ENCODE peak calls at places on chromosomes 7 and 10, in four cellular contexts. Q is heart right ventricle, R is fibroblast of lung, V is uterus. B is an unnamed sample.

GRCh38 chr7:150897502-150898474 is 45.5 kb downstream of the AOC1 start:
- DNase-seq in Q (no peak), R (no peak), V (no peak), B (no peak)

GRCh38 chr10:52332815-52333214 is 18.7 kb downstream of the DKK1 start:
- DNase-seq in Q (no peak), R (no peak), V (no peak), B (no peak)

GRCh38 chr7:20797174-20798080 is 10.7 kb upstream of the SP8 start:
- DNase-seq in Q (no peak), R (no peak), V (no peak), B (no peak)

GRCh38 chr7:149772236-149772820 is 1.1 kb downstream of the ZNF467 start:
- DNase-seq in Q (peak), R (no peak), V (peak), B (no peak)

GRCh38 chr7:89200758-89201157 is 405.2 kb upstream of the TEX47 start:
- DNase-seq in Q (no peak), R (no peak), V (no peak), B (no peak)

GRCh38 chr7:28078036-28078901 is 102.3 kb downstream of the JAZF1 start:
- DNase-seq in Q (no peak), R (peak), V (peak), B (no peak)

GRCh38 chr10:106571216-106571954 is 593.1 kb downstream of the SORCS1 start:
- DNase-seq in Q (no peak), R (peak), V (no peak), B (no peak)

GRCh38 chr7:81549484-81550016 is 220.3 kb downstream of the HGF start:
- DNase-seq in Q (no peak), R (no peak), V (no peak), B (no peak)

GRCh38 chr7:45978731-45979211 is 57.7 kb upstream of the IGFBP3 start:
- DNase-seq in Q (no peak), R (peak), V (no peak), B (no peak)

GRCh38 chr7:96284838-96285237 is 37.1 kb downstream of the SLC25A13 start:
- DNase-seq in Q (no peak), R (no peak), V (no peak), B (no peak)

GRCh38 chr10:96090463-96090800 is 39.7 kb upstream of the ZNF518A start:
- DNase-seq in Q (peak), R (no peak), V (no peak), B (no peak)

GRCh38 chr10:128839701-128840100 is 627.3 kb upstream of the MGMT start:
- DNase-seq in Q (no peak), R (no peak), V (no peak), B (no peak)

GRCh38 chr7:18494821-18495408 is 634 bp upstream of the HDAC9 start:
- DNase-seq in Q (peak), R (peak), V (peak), B (no peak)

GRCh38 chr7:25831901-25832411 is 320.0 kb upstream of the NFE2L3 start:
- DNase-seq in Q (no peak), R (no peak), V (no peak), B (no peak)

GRCh38 chr10:88270871-88271713 is 312.0 kb downstream of the RNLS start:
- DNase-seq in Q (no peak), R (peak), V (no peak), B (no peak)

GRCh38 chr10:28434063-28434462 is 98.9 kb upstream of the WAC start:
- DNase-seq in Q (no peak), R (no peak), V (no peak), B (no peak)

GRCh38 chr7:24158976-24159375 is 125.0 kb upstream of the NPY start:
- DNase-seq in Q (no peak), R (no peak), V (no peak), B (no peak)

GRCh38 chr7:152564656-152565055 is 111.3 kb downstream of the XRCC2 start:
- DNase-seq in Q (no peak), R (no peak), V (no peak), B (no peak)

GRCh38 chr10:31366703-31367102 is 47.7 kb downstream of the ZEB1 start:
- DNase-seq in Q (no peak), R (no peak), V (no peak), B (no peak)

GRCh38 chr7:34740840-34741239 is 82.8 kb downstream of the NPSR1 start:
- DNase-seq in Q (no peak), R (no peak), V (no peak), B (no peak)

GRCh38 chr10:60652628-60653027 is 125.7 kb upstream of the CDK1 start:
- DNase-seq in Q (no peak), R (no peak), V (no peak), B (no peak)

GRCh38 chr7:101728888-101729883 is 88.2 kb upstream of the CUX1 start:
- DNase-seq in Q (no peak), R (peak), V (no peak), B (no peak)

DNA sequence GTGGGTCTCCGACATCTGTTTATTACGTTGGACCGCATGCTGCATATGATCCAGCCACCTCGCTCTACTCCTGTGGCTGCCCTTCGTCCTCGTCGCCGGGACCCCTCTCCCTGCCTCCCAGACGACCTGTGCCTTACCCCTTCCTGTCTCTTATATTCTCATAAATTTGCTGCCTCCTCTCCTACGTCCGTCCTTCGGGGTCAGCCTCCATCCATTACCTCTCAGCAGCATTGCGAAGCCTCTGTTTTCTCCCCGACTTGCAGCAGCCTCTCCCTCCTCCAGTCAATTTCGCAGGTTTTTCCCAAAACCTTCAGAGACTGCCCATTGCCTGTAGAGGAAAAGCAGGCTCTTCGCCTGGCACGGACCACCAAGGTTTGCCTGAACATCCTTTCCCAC is 39.4 kb upstream of the LEP start:
- DNase-seq in Q (no peak), R (no peak), V (no peak), B (no peak)
- H3K4me3 ChIP-seq in Q (no peak), R (no peak), V (no peak), B (no peak)

DNA sequence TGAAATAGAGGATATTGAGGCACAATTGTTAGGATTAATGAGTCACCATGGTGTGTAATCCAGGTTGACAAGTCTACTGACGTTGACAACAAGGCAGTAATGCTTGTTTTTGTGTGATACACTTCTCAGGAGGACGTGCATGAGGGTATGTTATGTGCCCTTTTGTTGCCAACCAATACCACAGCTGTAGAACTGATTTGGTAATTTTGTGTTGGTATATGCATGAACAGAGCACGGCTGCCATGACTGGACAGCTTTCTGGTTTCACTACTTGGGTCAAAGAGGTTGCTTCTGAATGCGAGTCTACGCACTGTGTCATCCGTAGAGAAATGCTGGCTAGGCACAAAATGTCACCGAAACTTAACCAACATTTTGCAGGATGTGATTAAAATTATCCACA is 32.9 kb downstream of the PHTF2 start:
- DNase-seq in Q (no peak), R (no peak), V (no peak), B (no peak)
- H3K27ac ChIP-seq in Q (no peak), R (no peak), V (no peak), B (no peak)

GRCh38 chr7:4744391-4745264 is 30.8 kb upstream of the AP5Z1 start:
- DNase-seq in Q (peak), R (peak), V (peak), B (peak)
- H3K4me3 ChIP-seq in Q (peak), R (peak), V (peak), B (peak)

GRCh38 chr7:33048257-33048656 is 14.3 kb downstream of the NT5C3A start:
- DNase-seq in Q (no peak), R (no peak), V (no peak), B (no peak)

GRCh38 chr7:33040803-33041516 is 21.6 kb downstream of the NT5C3A start:
- DNase-seq in Q (no peak), R (no peak), V (no peak), B (peak)

GRCh38 chr7:33043434-33043833 is 19.1 kb downstream of the NT5C3A start:
- DNase-seq in Q (no peak), R (no peak), V (no peak), B (no peak)

GRCh38 chr7:33044986-33045385 is 17.6 kb downstream of the NT5C3A start:
- DNase-seq in Q (no peak), R (peak), V (no peak), B (no peak)

GRCh38 chr7:33043875-33044718 is 18.5 kb downstream of the NT5C3A start:
- DNase-seq in Q (no peak), R (no peak), V (no peak), B (no peak)
- H3K27ac ChIP-seq in Q (peak), R (peak), V (peak), B (peak)

DNA sequence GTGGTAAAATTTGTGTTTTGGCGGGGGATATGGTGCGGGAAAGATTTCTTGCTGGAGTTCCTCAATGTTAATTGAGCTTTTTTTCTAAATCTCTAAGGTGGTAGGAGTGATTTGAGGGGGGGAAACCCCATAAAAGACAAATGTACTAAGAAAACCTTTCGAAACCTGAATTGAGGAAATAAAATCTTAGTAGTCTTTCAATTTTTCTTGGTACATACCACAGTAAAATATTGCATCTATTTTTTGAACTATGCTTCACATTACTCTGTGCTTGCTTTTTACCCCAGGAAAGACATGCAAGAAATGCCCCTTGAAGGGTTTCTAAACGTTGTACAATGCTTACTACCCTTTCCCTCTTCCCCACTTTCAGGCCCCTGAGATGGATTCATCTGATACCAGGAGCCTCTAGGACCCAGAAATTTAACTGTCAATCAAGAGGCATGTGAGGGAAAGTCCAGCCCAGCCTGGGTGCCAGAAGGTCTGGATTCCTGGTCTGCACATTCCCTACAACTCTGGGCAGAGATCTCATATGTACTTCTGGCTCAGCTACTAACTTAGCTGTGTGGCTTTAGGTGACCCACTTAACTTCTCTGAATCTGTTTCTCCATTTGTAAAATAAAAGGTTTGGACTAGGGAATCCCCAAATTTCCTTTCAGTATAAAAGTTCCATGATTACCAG is 5.8 kb upstream of the PDCD4 start:
- DNase-seq in Q (no peak), R (no peak), V (no peak), B (no peak)
- H3K4me3 ChIP-seq in Q (no peak), R (no peak), V (no peak), B (no peak)

GRCh38 chr10:35462491-35462934 is 126.2 kb downstream of the CCNY start:
- DNase-seq in Q (no peak), R (no peak), V (no peak), B (no peak)
- H3K27ac ChIP-seq in Q (no peak), R (no peak), V (peak), B (peak)

DNA sequence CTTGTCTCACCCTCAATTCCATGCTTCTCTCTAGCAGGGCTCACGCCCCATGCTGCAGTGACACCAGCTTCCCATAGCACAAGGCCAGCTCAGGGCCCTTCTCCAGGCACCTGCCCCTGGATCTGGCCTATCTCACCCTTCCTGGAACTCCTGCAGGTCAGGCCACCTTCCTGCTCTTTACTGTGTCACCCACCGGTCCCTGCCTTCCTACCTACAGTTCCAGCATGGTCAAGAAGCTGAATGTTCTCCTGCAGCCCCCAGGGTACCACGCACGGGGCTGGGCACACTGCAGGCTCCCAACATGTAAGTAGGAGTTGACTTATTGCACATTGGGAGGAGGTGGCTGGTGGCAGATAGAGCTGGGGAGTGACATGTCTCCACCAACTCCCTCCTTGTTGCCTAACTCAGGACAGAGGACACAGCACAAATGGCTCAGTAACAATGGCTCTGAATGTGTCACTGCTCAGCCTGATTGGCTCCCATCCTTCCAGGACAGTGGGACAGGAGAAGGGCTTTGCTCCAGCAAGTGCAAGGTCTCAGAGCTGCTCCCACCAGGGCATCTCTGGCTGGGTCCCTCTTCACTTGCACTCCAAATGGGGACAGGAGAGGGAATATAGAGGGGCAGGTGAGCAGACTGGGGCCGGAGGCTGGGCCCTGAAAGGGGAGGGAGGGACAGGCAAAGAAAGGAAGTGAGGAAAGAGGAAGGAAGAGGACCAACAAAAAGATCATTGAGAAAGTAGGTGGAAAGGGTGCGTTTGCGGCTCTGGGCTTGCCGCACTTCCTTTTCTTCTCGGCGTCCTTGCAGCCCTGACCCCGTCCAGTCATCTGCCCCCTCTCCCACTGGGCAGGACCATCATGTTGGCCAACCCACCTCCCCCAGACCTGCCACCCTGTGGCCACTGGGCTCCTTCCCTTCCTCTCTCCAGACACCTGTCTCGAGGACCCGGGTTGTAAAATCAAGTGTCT is 14.3 kb downstream of the ITPRIP start:
- DNase-seq in Q (no peak), R (no peak), V (no peak), B (no peak)
- H3K4me3 ChIP-seq in Q (no peak), R (no peak), V (no peak), B (no peak)

GRCh38 chr7:13336227-13336626 is 648.8 kb downstream of the ARL4A start:
- DNase-seq in Q (no peak), R (peak), V (no peak), B (no peak)

GRCh38 chr7:13327669-13328068 is 640.2 kb downstream of the ARL4A start:
- DNase-seq in Q (no peak), R (peak), V (no peak), B (no peak)

DNA sequence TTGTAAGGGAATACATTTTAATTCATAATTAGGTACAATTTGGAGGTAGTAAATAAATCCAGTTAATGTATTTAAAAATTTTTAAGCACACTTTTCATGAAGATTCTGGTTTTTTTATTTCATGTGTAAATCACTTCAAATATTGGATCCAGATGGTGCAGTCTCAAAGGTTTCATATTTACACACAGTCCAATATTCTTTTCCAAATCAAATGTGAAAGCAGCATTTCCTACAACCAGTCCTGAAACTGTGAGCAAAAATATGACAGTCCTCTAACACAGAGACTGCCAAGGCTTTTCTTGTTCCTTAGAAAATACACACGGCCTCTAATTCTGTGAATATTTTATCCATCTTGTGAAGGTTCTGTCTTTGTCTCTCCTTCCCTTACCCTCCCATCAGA is 645.9 kb downstream of the ARL4A start:
- DNase-seq in Q (no peak), R (no peak), V (no peak), B (no peak)
- H3K27ac ChIP-seq in Q (no peak), R (no peak), V (no peak), B (no peak)

DNA sequence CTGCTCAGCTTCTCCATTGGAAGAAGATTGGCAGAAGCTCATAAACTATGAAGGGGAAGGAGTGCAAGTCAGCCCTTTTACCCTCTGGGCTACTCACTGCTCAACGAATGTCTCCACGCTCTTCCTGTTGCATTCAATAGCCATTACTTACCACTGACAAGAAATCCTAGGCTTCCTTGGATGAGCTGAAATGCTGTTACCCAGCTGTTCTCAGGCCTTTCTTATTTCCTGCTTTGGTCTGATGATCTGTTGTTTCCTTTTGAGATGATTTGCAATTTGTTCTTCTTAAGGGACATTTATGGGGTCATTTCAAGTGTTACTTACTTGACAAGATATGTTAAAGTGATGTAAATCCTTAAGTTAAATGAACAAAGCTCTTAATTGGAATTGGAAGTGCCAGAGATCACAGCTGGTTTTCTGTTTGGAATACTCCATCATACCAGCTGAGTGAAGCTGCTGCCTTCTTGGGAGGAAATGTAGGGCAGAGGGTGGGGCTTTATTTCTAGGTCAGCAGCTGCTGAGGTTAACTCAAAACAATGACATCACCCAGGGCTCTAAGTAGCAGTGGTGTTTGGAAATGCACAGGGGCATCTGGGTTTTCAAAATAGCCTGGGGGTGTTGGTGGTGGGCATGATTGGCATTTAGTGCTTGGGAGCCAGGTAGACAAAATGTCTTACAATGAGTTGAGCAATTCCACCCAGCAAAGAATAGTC is 169.9 kb downstream of the PRKCQ start:
- DNase-seq in Q (peak), R (peak), V (no peak), B (peak)
- H3K4me3 ChIP-seq in Q (no peak), R (peak), V (no peak), B (no peak)

GRCh38 chr7:94642838-94643653 is 12.9 kb downstream of the SGCE start:
- DNase-seq in Q (no peak), R (peak), V (no peak), B (no peak)
- H3K27ac ChIP-seq in Q (no peak), R (no peak), V (no peak), B (no peak)